ENCODE peak calls at places on chromosomes 3 and 15, in four cellular contexts. One of them, this sample, is unnamed.
A peak's percentile ranks its signal among the peaks of the same experiment; 100 is the strongest.

GRCh38 chr15:62075595-62076279 is 9.0 kb downstream of the C2CD4A start:
- DNase-seq in tibial nerve: no peak
- DNase-seq in choroid plexus epithelial cell: no peak
- DNase-seq in A172: no peak
- DNase-seq in this sample: no peak

GRCh38 chr3:171044384-171044783 is 17.9 kb upstream of the SLC2A2 start:
- DNase-seq in tibial nerve: no peak
- DNase-seq in choroid plexus epithelial cell: peak; percentile 12
- DNase-seq in A172: no peak
- DNase-seq in this sample: no peak

GRCh38 chr3:48347500-48347899 is 14.0 kb upstream of the SPINK8 start:
- DNase-seq in tibial nerve: no peak
- DNase-seq in choroid plexus epithelial cell: no peak
- DNase-seq in A172: no peak
- DNase-seq in this sample: no peak

GRCh38 chr3:127136024-127136600 is 56.8 kb upstream of the PRR23E start:
- DNase-seq in tibial nerve: no peak
- DNase-seq in choroid plexus epithelial cell: no peak
- DNase-seq in A172: no peak
- DNase-seq in this sample: no peak

GRCh38 chr3:14773691-14774128 is 45.1 kb upstream of the FGD5 start:
- DNase-seq in tibial nerve: no peak
- DNase-seq in choroid plexus epithelial cell: no peak
- DNase-seq in A172: no peak
- DNase-seq in this sample: no peak

GRCh38 chr3:55174723-55175122 is 246.9 kb upstream of the LRTM1 start:
- DNase-seq in tibial nerve: no peak
- DNase-seq in choroid plexus epithelial cell: no peak
- DNase-seq in A172: no peak
- DNase-seq in this sample: no peak

GRCh38 chr15:36591534-36592411 is 12.3 kb downstream of the CDIN1 start:
- DNase-seq in tibial nerve: no peak
- DNase-seq in choroid plexus epithelial cell: no peak
- DNase-seq in A172: peak; percentile 53
- DNase-seq in this sample: no peak

GRCh38 chr3:19885468-19885867 is 48.5 kb downstream of the EFHB start:
- DNase-seq in tibial nerve: no peak
- DNase-seq in choroid plexus epithelial cell: peak; percentile 66
- DNase-seq in A172: peak; percentile 33
- DNase-seq in this sample: peak; percentile 40

GRCh38 chr15:79184465-79184892 is 93.9 kb upstream of the RASGRF1 start:
- DNase-seq in tibial nerve: peak; percentile 90
- DNase-seq in choroid plexus epithelial cell: peak; percentile 79
- DNase-seq in A172: peak; percentile 55
- DNase-seq in this sample: peak; percentile 84

GRCh38 chr15:32851619-32852416 is 134.0 kb downstream of the GREM1 start:
- DNase-seq in tibial nerve: no peak
- DNase-seq in choroid plexus epithelial cell: peak; percentile 85
- DNase-seq in A172: peak; percentile 62
- DNase-seq in this sample: no peak

GRCh38 chr3:10717756-10718155 is 98.3 kb upstream of the SLC6A11 start:
- DNase-seq in tibial nerve: no peak
- DNase-seq in choroid plexus epithelial cell: no peak
- DNase-seq in A172: no peak
- DNase-seq in this sample: no peak

GRCh38 chr3:126607214-126607908 is 47.6 kb downstream of the TXNRD3 start:
- DNase-seq in tibial nerve: no peak
- DNase-seq in choroid plexus epithelial cell: peak; percentile 68
- DNase-seq in A172: peak; percentile 68
- DNase-seq in this sample: peak; percentile 19

GRCh38 chr3:127967296-127967695 is 52.3 kb downstream of the KBTBD12 start:
- DNase-seq in tibial nerve: no peak
- DNase-seq in choroid plexus epithelial cell: peak; percentile 47
- DNase-seq in A172: no peak
- DNase-seq in this sample: no peak

GRCh38 chr3:177777699-177778098 is 580.4 kb upstream of the TBL1XR1 start:
- DNase-seq in tibial nerve: no peak
- DNase-seq in choroid plexus epithelial cell: peak; percentile 84
- DNase-seq in A172: peak; percentile 82
- DNase-seq in this sample: peak; percentile 81

GRCh38 chr15:95174281-95174680 is 942.9 kb downstream of the MCTP2 start:
- DNase-seq in tibial nerve: peak; percentile 35
- DNase-seq in choroid plexus epithelial cell: peak; percentile 52
- DNase-seq in A172: no peak
- DNase-seq in this sample: no peak

GRCh38 chr3:196399485-196399945 is 32.7 kb downstream of the UBXN7 start:
- DNase-seq in tibial nerve: no peak
- DNase-seq in choroid plexus epithelial cell: peak; percentile 66
- DNase-seq in A172: peak; percentile 97
- DNase-seq in this sample: no peak

GRCh38 chr15:86634146-86634545 is 554.5 kb downstream of the AGBL1 start:
- DNase-seq in tibial nerve: no peak
- DNase-seq in choroid plexus epithelial cell: no peak
- DNase-seq in A172: no peak
- DNase-seq in this sample: no peak

This sample was measured in KBM-7.